ENCODE peak calls at places on chromosomes 5 and 9, in eight cellular contexts. One of them, this sample, is unnamed.

GRCh38 chr9:128091144-128091543 is 23.1 kb downstream of the SLC25A25 start:
- DNase-seq in A549: no peak
- DNase-seq in H54: peak
- DNase-seq in Peyer's patch: no peak
- DNase-seq in HCT116: no peak
- DNase-seq in esophagus muscularis mucosa: no peak
- DNase-seq in testis: peak
- DNase-seq in sigmoid colon: peak
- DNase-seq in this sample: no peak

GRCh38 chr9:121700165-121700830 is 48.9 kb downstream of the DAB2IP start:
- DNase-seq in H54: peak
- DNase-seq in A549: peak
- DNase-seq in HCT116: no peak
- DNase-seq in testis: peak
- DNase-seq in sigmoid colon: peak
- DNase-seq in esophagus muscularis mucosa: no peak
- DNase-seq in Peyer's patch: peak
- DNase-seq in this sample: no peak

GRCh38 chr5:52810426-52810825 is 22.7 kb downstream of the ITGA1 start:
- DNase-seq in esophagus muscularis mucosa: no peak
- DNase-seq in H54: no peak
- DNase-seq in testis: no peak
- DNase-seq in sigmoid colon: no peak
- DNase-seq in Peyer's patch: no peak
- DNase-seq in HCT116: no peak
- DNase-seq in A549: no peak
- DNase-seq in this sample: no peak

GRCh38 chr9:16727452-16728127 is 142.9 kb downstream of the BNC2 start:
- DNase-seq in sigmoid colon: no peak
- DNase-seq in Peyer's patch: no peak
- DNase-seq in H54: no peak
- DNase-seq in esophagus muscularis mucosa: no peak
- DNase-seq in A549: no peak
- DNase-seq in HCT116: no peak
- DNase-seq in testis: no peak
- DNase-seq in this sample: no peak

GRCh38 chr9:87498046-87498815 is 564 bp downstream of the DAPK1 start:
- DNase-seq in sigmoid colon: peak
- DNase-seq in Peyer's patch: peak
- DNase-seq in testis: peak
- DNase-seq in A549: peak
- DNase-seq in H54: no peak
- DNase-seq in HCT116: no peak
- DNase-seq in esophagus muscularis mucosa: no peak
- DNase-seq in this sample: peak

GRCh38 chr5:149666212-149666852 is 63.8 kb upstream of the PPARGC1B start:
- DNase-seq in A549: no peak
- DNase-seq in HCT116: no peak
- DNase-seq in Peyer's patch: peak
- DNase-seq in H54: peak
- DNase-seq in sigmoid colon: peak
- DNase-seq in testis: no peak
- DNase-seq in esophagus muscularis mucosa: no peak
- DNase-seq in this sample: no peak

GRCh38 chr5:92401492-92401891 is 1018.4 kb upstream of the ARRDC3 start:
- DNase-seq in testis: no peak
- DNase-seq in Peyer's patch: no peak
- DNase-seq in HCT116: no peak
- DNase-seq in A549: no peak
- DNase-seq in sigmoid colon: no peak
- DNase-seq in esophagus muscularis mucosa: no peak
- DNase-seq in H54: no peak
- DNase-seq in this sample: no peak

GRCh38 chr9:120875643-120875953 is 1.4 kb downstream of the PHF19 start:
- DNase-seq in esophagus muscularis mucosa: no peak
- DNase-seq in Peyer's patch: no peak
- DNase-seq in testis: no peak
- DNase-seq in HCT116: no peak
- DNase-seq in H54: no peak
- DNase-seq in A549: no peak
- DNase-seq in sigmoid colon: no peak
- DNase-seq in this sample: no peak

GRCh38 chr5:173864126-173865075 is 23.7 kb upstream of the CPEB4 start:
- DNase-seq in esophagus muscularis mucosa: no peak
- DNase-seq in H54: no peak
- DNase-seq in HCT116: no peak
- DNase-seq in testis: no peak
- DNase-seq in sigmoid colon: no peak
- DNase-seq in A549: no peak
- DNase-seq in Peyer's patch: no peak
- DNase-seq in this sample: peak

GRCh38 chr9:136694163-136694864 is 7.1 kb upstream of the AGPAT2 start:
- DNase-seq in Peyer's patch: peak
- DNase-seq in testis: no peak
- DNase-seq in sigmoid colon: no peak
- DNase-seq in H54: peak
- DNase-seq in esophagus muscularis mucosa: no peak
- DNase-seq in HCT116: peak
- DNase-seq in A549: peak
- DNase-seq in this sample: peak

GRCh38 chr9:126615251-126615790 is 1.6 kb downstream of the LMX1B start:
- DNase-seq in HCT116: no peak
- DNase-seq in H54: no peak
- DNase-seq in A549: no peak
- DNase-seq in sigmoid colon: no peak
- DNase-seq in Peyer's patch: peak
- DNase-seq in testis: no peak
- DNase-seq in esophagus muscularis mucosa: no peak
- DNase-seq in this sample: no peak

GRCh38 chr9:98316445-98317133 is 61.1 kb upstream of the TBC1D2 start:
- DNase-seq in esophagus muscularis mucosa: no peak
- DNase-seq in sigmoid colon: no peak
- DNase-seq in A549: no peak
- DNase-seq in H54: no peak
- DNase-seq in HCT116: no peak
- DNase-seq in testis: no peak
- DNase-seq in Peyer's patch: no peak
- DNase-seq in this sample: no peak

GRCh38 chr5:81749562-81750307 is 1.2 kb downstream of the SSBP2 start:
- DNase-seq in HCT116: no peak
- DNase-seq in sigmoid colon: peak
- DNase-seq in A549: peak
- DNase-seq in testis: peak
- DNase-seq in esophagus muscularis mucosa: no peak
- DNase-seq in H54: peak
- DNase-seq in Peyer's patch: peak
- DNase-seq in this sample: peak

GRCh38 chr5:81751836-81752643 is 1.1 kb upstream of the SSBP2 start:
- DNase-seq in esophagus muscularis mucosa: no peak
- DNase-seq in Peyer's patch: no peak
- DNase-seq in A549: no peak
- DNase-seq in testis: peak
- DNase-seq in sigmoid colon: peak
- DNase-seq in HCT116: no peak
- DNase-seq in H54: peak
- DNase-seq in this sample: no peak

GRCh38 chr5:81749186-81749561 is 1.7 kb downstream of the SSBP2 start:
- DNase-seq in A549: no peak
- DNase-seq in esophagus muscularis mucosa: no peak
- DNase-seq in sigmoid colon: no peak
- DNase-seq in H54: no peak
- DNase-seq in testis: peak
- DNase-seq in Peyer's patch: no peak
- DNase-seq in HCT116: no peak
- DNase-seq in this sample: no peak

GRCh38 chr5:81751009-81751835 is at the start of gene SSBP2:
- DNase-seq in A549: peak
- DNase-seq in HCT116: peak
- DNase-seq in esophagus muscularis mucosa: peak
- DNase-seq in Peyer's patch: peak
- DNase-seq in H54: peak
- DNase-seq in sigmoid colon: peak
- DNase-seq in testis: peak
- DNase-seq in this sample: peak

DNA sequence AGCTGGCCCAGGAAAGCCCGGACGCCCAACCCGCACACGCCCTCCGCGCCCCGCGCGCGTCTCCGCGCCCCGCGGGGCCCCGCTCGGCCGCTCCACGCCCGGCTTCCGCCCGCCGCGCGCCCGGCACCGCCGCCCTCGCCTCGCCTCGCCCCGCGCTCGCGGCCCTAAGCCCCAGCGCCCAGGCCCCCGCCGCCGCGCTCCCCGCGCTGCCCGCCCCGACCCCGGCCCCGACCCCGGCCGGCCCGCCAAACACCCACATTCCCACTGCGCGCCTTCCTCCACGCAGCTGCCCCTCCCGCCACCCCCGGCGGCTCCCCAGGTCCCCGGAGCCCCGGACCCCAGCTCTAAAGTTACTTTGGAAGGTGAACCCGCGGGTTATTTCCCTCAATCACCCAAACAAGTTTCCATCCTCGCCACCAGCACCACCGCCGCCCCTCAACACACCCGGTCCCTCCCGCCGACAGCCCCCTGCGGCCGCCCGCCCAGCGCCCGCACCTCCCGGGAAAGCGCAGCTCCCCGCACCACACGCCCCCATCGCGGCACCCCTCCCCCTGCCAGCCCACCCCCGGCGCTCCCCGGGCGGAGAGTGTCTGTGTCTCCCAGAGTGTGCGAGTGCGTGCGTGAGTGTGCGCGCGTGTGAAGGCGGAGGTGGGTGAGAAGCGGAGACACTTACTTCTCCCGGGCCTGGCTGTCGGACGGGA is 439 bp downstream of the SSBP2 start:
- DNase-seq in H54: peak
- DNase-seq in A549: peak
- DNase-seq in HCT116: no peak
- DNase-seq in sigmoid colon: no peak
- DNase-seq in testis: peak
- DNase-seq in Peyer's patch: peak
- DNase-seq in esophagus muscularis mucosa: no peak
- DNase-seq in this sample: peak
- TF ChIP-seq POLR2A in H54: no peak
- TF ChIP-seq POLR2A in A549: no peak
- TF ChIP-seq POLR2A in HCT116: no peak
- TF ChIP-seq POLR2A in sigmoid colon: peak
- TF ChIP-seq POLR2A in testis: no peak
- TF ChIP-seq POLR2A in Peyer's patch: peak
- TF ChIP-seq POLR2A in esophagus muscularis mucosa: peak
- TF ChIP-seq POLR2A in this sample: no peak

GRCh38 chr5:142110988-142111687 is 2.6 kb downstream of the NDFIP1 start:
- DNase-seq in sigmoid colon: no peak
- DNase-seq in H54: no peak
- DNase-seq in Peyer's patch: no peak
- DNase-seq in esophagus muscularis mucosa: no peak
- DNase-seq in testis: no peak
- DNase-seq in HCT116: no peak
- DNase-seq in A549: no peak
- DNase-seq in this sample: no peak

GRCh38 chr5:142110046-142110531 is 1.5 kb downstream of the NDFIP1 start:
- DNase-seq in A549: peak
- DNase-seq in H54: no peak
- DNase-seq in esophagus muscularis mucosa: no peak
- DNase-seq in Peyer's patch: no peak
- DNase-seq in sigmoid colon: peak
- DNase-seq in testis: peak
- DNase-seq in HCT116: no peak
- DNase-seq in this sample: peak

GRCh38 chr5:142107729-142108431 is 699 bp upstream of the NDFIP1 start:
- DNase-seq in esophagus muscularis mucosa: no peak
- DNase-seq in A549: no peak
- DNase-seq in testis: no peak
- DNase-seq in sigmoid colon: no peak
- DNase-seq in HCT116: no peak
- DNase-seq in H54: no peak
- DNase-seq in Peyer's patch: no peak
- DNase-seq in this sample: peak

GRCh38 chr5:142109356-142110045 is 922 bp downstream of the NDFIP1 start:
- DNase-seq in sigmoid colon: no peak
- DNase-seq in A549: peak
- DNase-seq in Peyer's patch: peak
- DNase-seq in HCT116: no peak
- DNase-seq in esophagus muscularis mucosa: no peak
- DNase-seq in H54: no peak
- DNase-seq in testis: peak
- DNase-seq in this sample: peak

GRCh38 chr5:142108432-142109355 is at the start of gene NDFIP1:
- DNase-seq in testis: peak
- DNase-seq in sigmoid colon: peak
- DNase-seq in HCT116: peak
- DNase-seq in esophagus muscularis mucosa: no peak
- DNase-seq in A549: peak
- DNase-seq in Peyer's patch: peak
- DNase-seq in H54: peak
- DNase-seq in this sample: peak
- TF ChIP-seq POLR2A in testis: peak
- TF ChIP-seq POLR2A in sigmoid colon: peak
- TF ChIP-seq POLR2A in HCT116: peak
- TF ChIP-seq POLR2A in esophagus muscularis mucosa: peak
- TF ChIP-seq POLR2A in A549: peak
- TF ChIP-seq POLR2A in Peyer's patch: peak
- TF ChIP-seq POLR2A in H54: peak
- TF ChIP-seq POLR2A in this sample: peak

DNA sequence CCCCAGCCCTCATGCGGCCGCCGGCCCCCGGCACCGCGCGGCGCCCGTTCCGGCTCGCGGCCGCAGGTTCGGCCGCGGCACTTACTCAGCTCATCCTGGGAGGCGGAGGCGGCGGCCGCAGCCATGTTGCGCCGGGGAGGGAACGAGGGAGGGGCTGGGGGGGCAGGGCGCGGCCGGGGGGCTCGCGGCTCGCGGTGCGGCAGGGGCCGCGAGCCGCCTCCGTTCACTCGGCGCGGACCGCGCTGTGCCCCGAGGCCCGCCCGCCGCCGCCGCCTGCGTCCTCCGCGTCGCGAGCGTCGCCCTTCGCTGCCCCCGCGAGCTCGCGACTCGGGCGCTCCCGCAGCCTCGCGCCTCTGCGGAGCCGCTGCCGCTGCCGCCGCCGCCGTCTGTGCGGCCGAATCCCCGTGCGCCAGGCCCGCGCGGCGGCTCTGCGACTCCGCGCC is 743 bp downstream of the ECPAS start:
- DNase-seq in esophagus muscularis mucosa: no peak
- DNase-seq in testis: peak
- DNase-seq in HCT116: no peak
- DNase-seq in Peyer's patch: no peak
- DNase-seq in sigmoid colon: no peak
- DNase-seq in H54: peak
- DNase-seq in A549: no peak
- DNase-seq in this sample: peak
- TF ChIP-seq POLR2A in esophagus muscularis mucosa: no peak
- TF ChIP-seq POLR2A in testis: no peak
- TF ChIP-seq POLR2A in HCT116: peak
- TF ChIP-seq POLR2A in Peyer's patch: no peak
- TF ChIP-seq POLR2A in sigmoid colon: no peak
- TF ChIP-seq POLR2A in H54: peak
- TF ChIP-seq POLR2A in A549: no peak
- TF ChIP-seq POLR2A in this sample: no peak

DNA sequence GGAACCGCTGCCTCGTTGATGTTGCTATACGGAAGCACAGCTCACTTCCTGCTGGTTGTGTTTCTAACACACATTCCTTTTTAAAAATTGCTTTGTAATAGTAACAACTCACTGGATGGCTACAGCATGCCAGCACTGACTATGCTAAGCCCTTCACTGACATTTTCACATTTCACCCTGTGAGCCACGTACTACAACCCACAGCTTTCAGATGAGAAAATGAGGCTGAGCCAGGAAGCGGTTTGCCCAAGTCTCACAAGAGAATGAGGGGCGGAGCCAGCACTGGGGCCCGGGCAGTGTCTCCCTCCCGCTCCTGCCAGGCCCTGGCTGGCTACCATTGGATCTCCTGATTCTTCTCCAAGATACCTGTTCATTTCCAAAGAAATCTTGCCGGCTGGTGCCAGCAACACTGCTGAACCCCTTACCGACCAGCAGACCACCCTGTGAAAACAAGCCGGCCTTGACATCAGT is 38.3 kb downstream of the FAM78A start:
- DNase-seq in esophagus muscularis mucosa: no peak
- DNase-seq in sigmoid colon: peak
- DNase-seq in Peyer's patch: peak
- DNase-seq in HCT116: no peak
- DNase-seq in H54: no peak
- DNase-seq in A549: no peak
- DNase-seq in testis: peak
- DNase-seq in this sample: peak
- TF ChIP-seq POLR2A in esophagus muscularis mucosa: no peak
- TF ChIP-seq POLR2A in sigmoid colon: no peak
- TF ChIP-seq POLR2A in Peyer's patch: no peak
- TF ChIP-seq POLR2A in HCT116: no peak
- TF ChIP-seq POLR2A in H54: no peak
- TF ChIP-seq POLR2A in A549: no peak
- TF ChIP-seq POLR2A in testis: no peak
- TF ChIP-seq POLR2A in this sample: peak

This sample was measured in erythroblast.